ENCODE peak calls at places on chromosomes 11 and 22, in four cellular contexts. Q is psoas muscle, H is GM23338, I is colonic mucosa. O is an unnamed sample.
A peak's percentile ranks its signal among the peaks of the same experiment; 100 is the strongest.

GRCh38 chr11:45927684-45928413 is 5.4 kb downstream of the LARGE2 start:
- DNase-seq in Q (no peak), H (no peak), I (no peak), O (no peak)

GRCh38 chr11:64605656-64606585 is 14.9 kb downstream of the SLC22A12 start:
- DNase-seq in Q (no peak), H (no peak), I (no peak), O (no peak)

GRCh38 chr11:119782673-119783072 is 53.7 kb upstream of the NECTIN1 start:
- DNase-seq in Q (no peak), H (no peak), I (no peak), O (no peak)

GRCh38 chr22:20065896-20066616 is 14.0 kb upstream of the DGCR8 start:
- DNase-seq in Q (no peak), H (no peak), I (no peak), O (no peak)

GRCh38 chr11:79196950-79197349 is 243.9 kb downstream of the TENM4 start:
- DNase-seq in Q (no peak), H (no peak), I (no peak), O (no peak)

GRCh38 chr11:29432719-29433325 is 584.0 kb downstream of the KCNA4 start:
- DNase-seq in Q (no peak), H (peak; percentile 49), I (no peak), O (no peak)

GRCh38 chr11:103091441-103091809 is 535 bp downstream of the DCUN1D5 start:
- DNase-seq in Q (peak; percentile 20), H (peak; percentile 59), I (peak; percentile 56), O (peak; percentile 45)

GRCh38 chr11:120413480-120413879 is 77.3 kb downstream of the ARHGEF12 start:
- DNase-seq in Q (no peak), H (no peak), I (no peak), O (no peak)

GRCh38 chr11:70567680-70568503 is 169.6 kb downstream of the CTTN start:
- DNase-seq in Q (peak; percentile 51), H (peak; percentile 51), I (peak; percentile 78), O (no peak)

GRCh38 chr11:108733479-108734116 is 68.7 kb downstream of the DDX10 start:
- DNase-seq in Q (no peak), H (peak; percentile 11), I (no peak), O (no peak)

GRCh38 chr11:103488579-103488978 is 379.4 kb downstream of the DYNC2H1 start:
- DNase-seq in Q (no peak), H (no peak), I (no peak), O (no peak)

GRCh38 chr11:110121204-110121603 is 28.0 kb downstream of the ZC3H12C start:
- DNase-seq in Q (no peak), H (no peak), I (no peak), O (no peak)

GRCh38 chr11:107801641-107802040 is 56.9 kb downstream of the SLC35F2 start:
- DNase-seq in Q (no peak), H (no peak), I (no peak), O (no peak)

GRCh38 chr11:128678017-128678416 is 15.9 kb upstream of the FLI1 start:
- DNase-seq in Q (no peak), H (no peak), I (no peak), O (no peak)

GRCh38 chr11:29328961-29329441 is 687.8 kb downstream of the KCNA4 start:
- DNase-seq in Q (no peak), H (peak; percentile 28), I (no peak), O (no peak)

GRCh38 chr11:8739309-8739793 is 56.8 kb downstream of the RPL27A start:
- DNase-seq in Q (no peak), H (no peak), I (no peak), O (no peak)

GRCh38 chr11:129937592-129938238 is 42.3 kb upstream of the NFRKB start:
- DNase-seq in Q (no peak), H (peak; percentile 62), I (no peak), O (no peak)

GRCh38 chr11:5691963-5692358 is 2.4 kb downstream of the TRIM22 start:
- DNase-seq in Q (no peak), H (no peak), I (no peak), O (no peak)

GRCh38 chr11:127862406-127862805 is 725.0 kb downstream of the ETS1 start:
- DNase-seq in Q (no peak), H (peak; percentile 23), I (no peak), O (no peak)

GRCh38 chr11:35540526-35540925 is 15.1 kb upstream of the PAMR1 start:
- DNase-seq in Q (no peak), H (no peak), I (no peak), O (no peak)

GRCh38 chr11:86360775-86361395 is 13.8 kb upstream of the CCDC81 start:
- DNase-seq in Q (no peak), H (peak; percentile 70), I (no peak), O (no peak)

GRCh38 chr11:102073253-102073652 is 26.0 kb downstream of the CFAP300 start:
- DNase-seq in Q (no peak), H (no peak), I (no peak), O (no peak)

GRCh38 chr22:21790359-21790758 is 54.8 kb upstream of the YPEL1 start:
- DNase-seq in Q (no peak), H (no peak), I (no peak), O (no peak)

GRCh38 chr11:118001494-118001971 is 15.3 kb downstream of the IL10RA start:
- DNase-seq in Q (no peak), H (no peak), I (no peak), O (no peak)

GRCh38 chr11:113906038-113906437 is 1.4 kb downstream of the HTR3B start:
- DNase-seq in Q (no peak), H (peak; percentile 81), I (peak; percentile 68), O (no peak)

GRCh38 chr22:20963201-20964052 is 3.6 kb upstream of the AIFM3 start:
- DNase-seq in Q (no peak), H (no peak), I (no peak), O (no peak)

GRCh38 chr11:61534025-61534900 is 25.7 kb downstream of the LRRC10B start:
- DNase-seq in Q (no peak), H (no peak), I (peak; percentile 74), O (no peak)

GRCh38 chr11:10076458-10077141 is 217.4 kb downstream of the SBF2 start:
- DNase-seq in Q (peak; percentile 48), H (peak; percentile 83), I (peak; percentile 31), O (peak; percentile 35)

GRCh38 chr11:87036756-87037449 is 831 bp upstream of the TMEM135 start:
- DNase-seq in Q (no peak), H (peak; percentile 45), I (peak; percentile 51), O (no peak)

GRCh38 chr11:44568706-44569473 is 3.4 kb downstream of the CD82 start:
- DNase-seq in Q (peak; percentile 80), H (no peak), I (peak; percentile 67), O (peak; percentile 79)

GRCh38 chr22:22743128-22743760 is 98.8 kb downstream of the GGTLC2 start:
- DNase-seq in Q (no peak), H (no peak), I (no peak), O (no peak)

GRCh38 chr11:119789766-119790407 is 60.9 kb upstream of the NECTIN1 start:
- DNase-seq in Q (no peak), H (no peak), I (no peak), O (peak; percentile 33)

GRCh38 chr11:7904910-7905309 is 26.2 kb downstream of the OR10A6 start:
- DNase-seq in Q (no peak), H (peak; percentile 68), I (no peak), O (no peak)

GRCh38 chr11:107567739-107568335 is 2.3 kb upstream of the ALKBH8 start:
- DNase-seq in Q (no peak), H (no peak), I (no peak), O (no peak)

GRCh38 chr11:128181090-128181485 is 406.3 kb downstream of the ETS1 start:
- DNase-seq in Q (no peak), H (no peak), I (no peak), O (no peak)

GRCh38 chr11:43894546-43894945 is 13.9 kb downstream of the ALKBH3 start:
- DNase-seq in Q (no peak), H (no peak), I (no peak), O (no peak)

GRCh38 chr11:66267379-66268209 is 845 bp upstream of the RAB1B start:
- DNase-seq in Q (peak; percentile 93), H (peak; percentile 92), I (peak; percentile 92), O (peak; percentile 85)
- TF ChIP-seq CTCF in Q (no peak), H (no peak), I (no peak), O (no peak)

DNA sequence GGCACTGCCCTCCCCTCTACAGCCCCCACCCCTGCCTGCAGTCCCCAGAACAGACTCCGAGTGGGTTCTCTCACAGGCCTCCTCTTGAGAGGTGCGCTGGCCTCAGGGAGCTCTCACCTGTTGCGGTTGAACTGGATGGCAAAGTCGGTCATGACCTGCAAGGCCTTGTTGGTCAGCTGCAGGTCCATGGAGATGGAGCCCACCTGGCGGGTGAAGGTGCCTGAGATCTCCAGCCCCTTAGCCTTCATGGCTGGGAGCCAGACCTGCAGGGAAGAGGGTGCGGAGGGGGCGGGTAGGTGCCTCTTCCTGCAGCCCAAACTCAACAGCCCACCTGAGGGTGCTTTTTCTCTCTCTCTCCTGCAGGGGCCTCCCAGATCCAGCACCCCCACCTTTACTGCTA is 18.7 kb upstream of the RASL10A start:
- DNase-seq in Q (no peak), H (no peak), I (no peak), O (no peak)
- H3K27ac ChIP-seq in Q (no peak overlapping the region), H (no peak overlapping the region), I (no peak overlapping the region), O (no peak overlapping the region)

GRCh38 chr11:62851807-62852522 is 12.6 kb upstream of the WDR74 start:
- DNase-seq in Q (no peak), H (peak; percentile 24), I (no peak), O (no peak)
- H3K4me3 ChIP-seq in Q (no peak overlapping the region), H (peak overlapping the region; percentile 100), I (no peak overlapping the region), O (no peak overlapping the region)

GRCh38 chr11:11708256-11708655 is 86.5 kb upstream of the GALNT18 start:
- DNase-seq in Q (no peak), H (no peak), I (no peak), O (no peak)

GRCh38 chr11:11701070-11701469 is 79.3 kb upstream of the GALNT18 start:
- DNase-seq in Q (no peak), H (no peak), I (no peak), O (peak; percentile 23)

GRCh38 chr11:11703885-11704284 is 82.1 kb upstream of the GALNT18 start:
- DNase-seq in Q (no peak), H (no peak), I (no peak), O (no peak)

GRCh38 chr11:11709447-11710239 is 87.8 kb upstream of the GALNT18 start:
- DNase-seq in Q (no peak), H (no peak), I (no peak), O (no peak)

GRCh38 chr11:11706022-11706421 is 84.2 kb upstream of the GALNT18 start:
- DNase-seq in Q (no peak), H (peak; percentile 8), I (no peak), O (no peak)
- TF ChIP-seq CTCF in Q (no peak), H (no peak), I (no peak), O (no peak)

GRCh38 chr11:74138572-74138971 is 32.2 kb downstream of the C2CD3 start:
- DNase-seq in Q (no peak), H (peak; percentile 12), I (peak; percentile 48), O (no peak)
- H3K27ac ChIP-seq in Q (peak overlapping the region; percentile 82), H (peak overlapping the region; percentile 91), I (peak overlapping the region; percentile 61), O (no peak overlapping the region)

O was measured in dorsolateral prefrontal cortex.